ENCODE peak calls at places on chromosome 2, in eight cellular contexts. C, H, T, B, J, Q, Y and N are unnamed samples.
A peak's percentile ranks its signal among the peaks of the same experiment; 100 is the strongest.

GRCh38 chr2:240649331-240649730 is 24.1 kb downstream of the GPR35 start:
- DNase-seq in H (no peak), B (no peak), J (no peak), T (peak; percentile 7), C (no peak), Y (no peak), Q (peak; percentile 44), N (no peak)

GRCh38 chr2:192887296-192887695 is 692.6 kb upstream of the TMEFF2 start:
- DNase-seq in T (no peak), H (no peak), B (peak; percentile 24), Y (no peak), Q (no peak), J (no peak), C (no peak), N (no peak)

GRCh38 chr2:26722911-26723310 is 30.4 kb downstream of the KCNK3 start:
- DNase-seq in H (no peak), Y (no peak), C (no peak), Q (no peak), J (peak; percentile 39), T (no peak), B (no peak), N (no peak)

GRCh38 chr2:1625281-1626001 is 118.9 kb downstream of the PXDN start:
- DNase-seq in C (no peak), J (no peak), Q (peak; percentile 91), T (no peak), H (peak; percentile 97), Y (peak; percentile 91), B (no peak), N (peak; percentile 26)

GRCh38 chr2:219521066-219521880 is 7.0 kb downstream of the ASIC4 start:
- DNase-seq in Y (no peak), Q (peak; percentile 94), B (peak; percentile 73), H (no peak), J (peak; percentile 54), C (no peak), T (no peak), N (no peak)

GRCh38 chr2:197092431-197092830 is 165.9 kb upstream of the PGAP1 start:
- DNase-seq in T (no peak), C (no peak), J (peak; percentile 56), B (peak; percentile 90), Y (no peak), H (no peak), Q (no peak), N (no peak)

GRCh38 chr2:218873359-218874194 is 7.1 kb upstream of the WNT10A start:
- DNase-seq in B (no peak), C (no peak), J (no peak), T (no peak), H (no peak), Q (peak; percentile 75), Y (no peak), N (no peak)

GRCh38 chr2:39411186-39411944 is 25.7 kb downstream of the MAP4K3 start:
- DNase-seq in Q (no peak), B (peak; percentile 15), C (no peak), H (peak; percentile 70), Y (no peak), J (no peak), T (no peak), N (no peak)

GRCh38 chr2:119206201-119206600 is 17.4 kb upstream of the STEAP3 start:
- DNase-seq in Q (no peak), T (no peak), H (no peak), C (no peak), Y (no peak), J (no peak), B (no peak), N (no peak)

GRCh38 chr2:105575626-105576025 is 169.1 kb upstream of the NCK2 start:
- DNase-seq in Q (no peak), H (no peak), B (no peak), J (no peak), C (no peak), Y (no peak), T (no peak), N (no peak)

GRCh38 chr2:152418688-152419087 is 83.7 kb downstream of the FMNL2 start:
- DNase-seq in Y (no peak), C (peak; percentile 27), T (no peak), B (no peak), Q (no peak), H (no peak), J (no peak), N (peak; percentile 62)

GRCh38 chr2:174003635-174004310 is 38.6 kb upstream of the SP3 start:
- DNase-seq in T (no peak), B (no peak), Y (no peak), H (no peak), C (no peak), J (no peak), Q (peak; percentile 81), N (no peak)

GRCh38 chr2:205758051-205758450 is 75.8 kb downstream of the NRP2 start:
- DNase-seq in Y (no peak), J (peak; percentile 58), B (no peak), H (peak; percentile 64), C (no peak), T (no peak), Q (no peak), N (peak; percentile 21)

GRCh38 chr2:88614497-88615157 is 12.6 kb downstream of the EIF2AK3 start:
- DNase-seq in Y (no peak), B (no peak), Q (no peak), J (no peak), C (no peak), T (no peak), H (no peak), N (no peak)

GRCh38 chr2:235446082-235446481 is 47.8 kb upstream of the AGAP1 start:
- DNase-seq in Y (no peak), C (no peak), J (no peak), H (no peak), B (no peak), T (no peak), Q (peak; percentile 14), N (no peak)

GRCh38 chr2:19256239-19256638 is 102.2 kb downstream of the OSR1 start:
- DNase-seq in B (no peak), T (no peak), C (no peak), Q (no peak), Y (no peak), J (no peak), H (peak; percentile 96), N (no peak)

GRCh38 chr2:112433932-112434730 is 686 bp upstream of the RGPD8 start:
- DNase-seq in Y (no peak), H (no peak), B (no peak), Q (peak; percentile 53), C (no peak), J (peak; percentile 7), T (no peak), N (no peak)

GRCh38 chr2:28390857-28391563 is 1.6 kb upstream of the FOSL2 start:
- DNase-seq in B (no peak), Q (peak; percentile 85), Y (peak; percentile 79), C (peak; percentile 92), J (peak; percentile 93), T (no peak), H (peak; percentile 63), N (peak; percentile 64)

GRCh38 chr2:188978291-188979081 is 4.3 kb downstream of the COL3A1 start:
- DNase-seq in T (no peak), B (peak; percentile 82), Y (no peak), C (peak; percentile 43), Q (no peak), H (no peak), J (peak; percentile 14), N (no peak)

GRCh38 chr2:106886916-106887758 is 1.2 kb upstream of the ST6GAL2 start:
- DNase-seq in T (no peak), B (no peak), Y (peak; percentile 55), H (no peak), C (no peak), Q (peak; percentile 90), J (no peak), N (peak; percentile 47)

GRCh38 chr2:217430916-217431576 is 571.2 kb upstream of the TNP1 start:
- DNase-seq in Q (no peak), Y (no peak), B (no peak), C (no peak), J (no peak), H (no peak), T (no peak), N (no peak)

GRCh38 chr2:134716716-134717585 is 1.8 kb downstream of the TMEM163 start:
- DNase-seq in H (no peak), Y (no peak), C (no peak), J (no peak), T (no peak), B (no peak), Q (no peak), N (no peak)
- H3K4me3 ChIP-seq in H (no peak overlapping the region), Y (peak overlapping the region; percentile 58), C (no peak overlapping the region), J (no peak overlapping the region), T (no peak overlapping the region), B (no peak overlapping the region), Q (no peak overlapping the region), N (peak overlapping the region; percentile 73)

DNA sequence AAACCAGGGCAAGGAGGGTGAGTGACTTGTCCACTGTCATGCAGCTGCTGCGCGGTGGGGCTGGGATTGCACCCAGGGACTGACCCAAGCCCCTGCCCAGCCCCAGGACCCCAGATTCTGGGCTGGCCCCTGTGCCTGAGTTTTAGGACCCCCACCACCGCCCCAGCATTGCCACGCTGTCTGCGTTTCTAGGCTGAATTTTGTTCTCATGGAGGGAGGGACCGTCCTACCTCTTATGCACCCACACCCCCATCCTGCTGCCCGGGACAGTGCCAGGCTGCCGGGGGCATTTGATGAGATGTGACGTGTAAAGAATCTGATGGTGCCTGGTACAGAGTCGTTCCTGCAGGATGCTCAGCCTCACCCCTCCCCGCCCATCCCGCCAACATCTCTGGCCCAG is 111.0 kb upstream of the ODC1 start:
- DNase-seq in H (no peak), J (no peak), C (no peak), Y (no peak), T (no peak), B (no peak), Q (no peak), N (no peak)
- H3K27ac ChIP-seq in H (no peak overlapping the region), J (no peak overlapping the region), C (no peak overlapping the region), Y (no peak overlapping the region), T (no peak overlapping the region), B (no peak overlapping the region), Q (no peak overlapping the region), N (no peak overlapping the region)

DNA sequence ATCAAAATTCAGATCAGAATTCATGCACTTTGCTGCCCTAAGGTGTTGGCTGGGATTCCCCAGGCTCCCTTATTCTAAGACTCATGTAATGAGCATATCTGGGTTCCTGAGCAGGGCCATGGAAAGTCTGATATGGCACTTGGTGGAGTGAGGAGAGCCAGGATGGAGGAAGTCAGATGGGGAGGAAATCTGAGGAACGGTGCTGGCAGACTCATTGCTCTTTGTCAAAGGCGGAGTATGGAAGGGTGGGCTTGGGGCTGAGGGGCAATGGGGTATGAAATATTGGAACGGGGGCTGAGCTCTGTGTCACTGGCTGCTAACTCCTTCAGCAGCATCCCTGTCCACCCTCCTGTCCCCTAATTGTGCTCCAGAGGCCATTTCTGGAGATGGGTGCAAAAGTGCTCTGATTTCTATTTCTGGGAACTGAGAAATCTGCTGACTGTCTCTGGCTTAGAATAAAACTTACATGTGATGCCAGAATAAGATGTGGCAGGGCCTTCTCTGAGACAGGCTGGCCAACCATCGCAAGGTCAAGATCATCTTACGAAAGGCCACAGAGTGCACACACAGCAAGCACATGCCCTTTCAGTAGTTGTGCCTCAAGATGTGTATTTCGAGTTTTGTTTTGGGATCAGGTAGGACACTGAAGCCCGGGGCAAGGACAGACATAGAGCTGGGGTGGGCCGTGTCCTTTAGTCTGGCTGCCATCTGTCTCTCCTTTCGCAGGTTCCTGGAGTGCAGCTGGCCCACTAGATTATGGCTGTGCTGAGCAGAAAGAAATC is 480.0 kb upstream of the HS6ST1 start:
- DNase-seq in T (no peak), Y (no peak), H (no peak), C (peak; percentile 11), Q (peak; percentile 25), J (no peak), B (no peak), N (no peak)
- H3K27me3 ChIP-seq in T (no peaks in the 10 kb centered on the region), Y (no peaks in the 10 kb centered on the region), H (peaks cover 51% of the 10 kb centered on the region), C (no peaks in the 10 kb centered on the region), Q (no peaks in the 10 kb centered on the region), J (no peaks in the 10 kb centered on the region), B (no peaks in the 10 kb centered on the region), N (no peaks in the 10 kb centered on the region)

GRCh38 chr2:43777306-43777926 is 3.6 kb downstream of the DYNC2LI1 start:
- DNase-seq in T (no peak), J (peak; percentile 16), B (no peak), C (no peak), Q (no peak), H (no peak), Y (no peak), N (no peak)
- H3K4me3 ChIP-seq in T (no peak overlapping the region), J (no peak overlapping the region), B (no peak overlapping the region), C (no peak overlapping the region), Q (no peak overlapping the region), H (no peak overlapping the region), Y (no peak overlapping the region), N (no peak overlapping the region)